ENCODE peak calls at places on chromosome 2, in eight cellular contexts. P is K562, I is neural progenitor cell, M is mammary epithelial cell, D is GM23248, K is A673, N is endothelial cell of umbilical vein, Z is hepatocyte. Q is an unnamed sample.
A peak's percentile ranks its signal among the peaks of the same experiment; 100 is the strongest.

GRCh38 chr2:219442206-219443015 is 7.8 kb downstream of the SPEG start:
- DNase-seq in N (no peak), I (peak; percentile 59), Z (no peak), K (no peak), M (no peak), P (no peak), D (peak; percentile 50), Q (no peak)

GRCh38 chr2:124283090-124283489 is 258.0 kb downstream of the CNTNAP5 start:
- DNase-seq in D (no peak), K (no peak), Z (peak; percentile 42), M (peak; percentile 3), N (no peak), P (no peak), I (no peak), Q (no peak)

GRCh38 chr2:109346601-109347228 is 217.7 kb downstream of the SH3RF3 start:
- DNase-seq in K (no peak), Z (no peak), M (no peak), N (no peak), I (no peak), P (no peak), D (no peak), Q (no peak)

GRCh38 chr2:44171018-44171417 is 2.3 kb downstream of the PPM1B start:
- DNase-seq in N (peak; percentile 41), I (peak; percentile 8), D (peak; percentile 64), M (peak; percentile 60), K (no peak), Z (peak; percentile 8), P (no peak), Q (no peak)

GRCh38 chr2:121095257-121096080 is 189.5 kb downstream of the TFCP2L1 start:
- DNase-seq in M (peak; percentile 67), N (peak; percentile 45), Z (peak; percentile 86), P (peak; percentile 73), K (peak; percentile 67), D (peak; percentile 79), I (peak; percentile 84), Q (no peak)

GRCh38 chr2:188984126-188984525 is 10.0 kb downstream of the COL3A1 start:
- DNase-seq in D (peak; percentile 88), M (peak; percentile 4), I (no peak), Z (no peak), P (no peak), K (no peak), N (peak; percentile 64), Q (no peak)

GRCh38 chr2:47070920-47071824 is 83.9 kb downstream of the STPG4 start:
- DNase-seq in N (peak; percentile 65), P (no peak), I (no peak), K (no peak), M (peak; percentile 63), Z (no peak), D (peak; percentile 89), Q (no peak)

GRCh38 chr2:48914477-48915077 is 159.1 kb upstream of the LHCGR start:
- DNase-seq in D (no peak), M (no peak), K (peak; percentile 23), Z (no peak), P (no peak), N (no peak), I (no peak), Q (no peak)

GRCh38 chr2:127400533-127400896 is 12.7 kb upstream of the MAP3K2 start:
- DNase-seq in K (no peak), M (no peak), Z (no peak), N (no peak), I (no peak), D (no peak), P (no peak), Q (no peak)

GRCh38 chr2:235026137-235026536 is 74.3 kb downstream of the SH3BP4 start:
- DNase-seq in P (no peak), K (peak; percentile 25), N (peak; percentile 86), I (no peak), Z (peak; percentile 38), M (peak; percentile 99), D (peak; percentile 93), Q (no peak)

GRCh38 chr2:219024059-219024458 is 17.3 kb downstream of the CFAP65 start:
- DNase-seq in I (peak; percentile 50), P (no peak), N (no peak), M (no peak), K (no peak), D (no peak), Z (no peak), Q (no peak)

GRCh38 chr2:145797692-145798091 is 1277.8 kb upstream of the ZEB2 start:
- DNase-seq in D (no peak), Z (no peak), I (no peak), K (no peak), M (peak; percentile 82), P (no peak), N (peak; percentile 49), Q (no peak)

GRCh38 chr2:83386559-83386958 is 1072.5 kb downstream of the SUCLG1 start:
- DNase-seq in N (no peak), K (no peak), I (no peak), Z (no peak), P (no peak), M (no peak), D (no peak), Q (no peak)

GRCh38 chr2:29950432-29950943 is 29.1 kb upstream of the ALK start:
- DNase-seq in M (no peak), Z (no peak), D (no peak), I (no peak), K (no peak), N (no peak), P (no peak), Q (no peak)

GRCh38 chr2:29952973-29953372 is 31.6 kb upstream of the ALK start:
- DNase-seq in N (no peak), K (no peak), I (no peak), Z (no peak), D (no peak), M (no peak), P (no peak), Q (no peak)

GRCh38 chr2:29946465-29946864 is 25.1 kb upstream of the ALK start:
- DNase-seq in K (no peak), Z (no peak), I (no peak), D (no peak), M (no peak), N (no peak), P (no peak), Q (no peak)

GRCh38 chr2:29951561-29951960 is 30.2 kb upstream of the ALK start:
- DNase-seq in Z (peak; percentile 44), K (no peak), I (peak; percentile 15), N (no peak), P (no peak), D (no peak), M (no peak), Q (no peak)

DNA sequence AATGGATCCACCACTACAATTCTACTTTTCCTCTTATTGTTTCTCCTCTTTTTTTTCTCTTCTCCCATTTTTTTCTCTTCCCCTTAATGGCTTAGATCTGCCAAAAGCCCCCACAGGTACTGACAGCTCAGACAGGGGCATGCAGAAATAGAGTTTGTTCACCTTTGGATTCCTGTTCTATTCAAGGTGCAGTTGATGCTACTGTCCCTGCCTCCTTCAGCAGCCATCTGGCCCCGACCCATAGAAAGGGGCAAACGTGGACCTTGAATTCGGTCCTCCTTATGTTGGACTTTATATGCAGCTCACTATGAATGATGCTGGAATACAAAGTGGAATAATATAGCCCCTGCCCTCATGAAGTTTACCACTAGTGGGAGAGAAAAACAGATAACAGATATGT is 27.7 kb upstream of the ALK start:
- DNase-seq in D (no peak), Z (no peak), P (no peak), I (no peak), K (no peak), M (no peak), N (no peak), Q (no peak)
- TF ChIP-seq EZH2 in D (no peak), Z (no peak), P (no peak), I (no peak), K (no peak), M (no peak), N (no peak), Q (no peak)

GRCh38 chr2:130964931-130965330 is 128.2 kb downstream of the ARHGEF4 start:
- DNase-seq in D (no peak), P (no peak), K (no peak), I (no peak), N (no peak), Z (no peak), M (no peak), Q (no peak)
- TF ChIP-seq EZH2 in D (no peak), P (no peak), K (no peak), I (no peak), N (no peak), Z (no peak), M (no peak), Q (no peak)

DNA sequence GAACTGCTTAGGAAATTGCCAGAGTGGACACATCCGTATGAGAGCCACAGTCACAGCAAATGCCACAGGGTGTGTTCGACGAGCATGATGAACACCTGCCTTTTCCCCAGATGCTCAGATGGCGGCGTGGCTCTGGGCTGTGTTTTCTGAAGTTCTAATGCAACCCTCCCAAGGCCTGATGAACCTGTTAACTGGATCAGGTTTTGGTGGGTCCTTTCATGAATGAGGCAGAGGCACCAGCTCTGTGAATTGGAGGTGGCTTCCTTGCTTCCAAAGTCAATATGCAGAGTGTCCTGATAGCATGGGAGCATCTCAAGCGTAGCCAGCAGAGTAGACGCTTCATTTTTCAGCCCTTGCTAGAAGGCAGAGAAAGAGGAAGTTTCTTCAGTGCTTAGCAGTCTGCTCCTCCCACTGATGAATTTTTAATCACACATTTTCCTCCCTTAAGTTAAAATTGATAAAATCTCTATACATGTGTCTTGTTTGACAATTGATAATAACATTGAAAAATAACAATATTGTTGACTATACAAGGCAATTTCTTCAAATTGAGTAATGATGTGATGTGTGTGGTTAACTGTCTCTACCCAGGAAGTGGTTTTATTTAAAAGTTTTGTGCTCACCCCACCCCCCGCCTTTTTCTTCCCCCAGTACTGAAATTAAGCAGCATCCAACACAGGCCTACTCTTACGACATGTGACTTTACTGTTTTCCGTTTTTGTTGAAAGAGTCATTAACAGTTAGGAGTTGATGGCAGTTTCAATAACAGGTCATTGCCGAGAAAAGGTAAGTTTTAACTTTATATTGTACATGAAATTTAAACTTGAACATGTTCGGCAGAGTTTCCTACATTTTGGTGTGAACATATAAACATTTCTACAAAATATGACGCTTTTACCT is at the start of gene ARHGAP15:
- DNase-seq in I (no peak), K (no peak), P (no peak), N (no peak), D (no peak), Z (no peak), M (no peak), Q (peak; percentile 88)
- TF ChIP-seq EZH2 in I (no peak), K (no peak), P (no peak), N (no peak), D (no peak), Z (no peak), M (no peak), Q (no peak)

DNA sequence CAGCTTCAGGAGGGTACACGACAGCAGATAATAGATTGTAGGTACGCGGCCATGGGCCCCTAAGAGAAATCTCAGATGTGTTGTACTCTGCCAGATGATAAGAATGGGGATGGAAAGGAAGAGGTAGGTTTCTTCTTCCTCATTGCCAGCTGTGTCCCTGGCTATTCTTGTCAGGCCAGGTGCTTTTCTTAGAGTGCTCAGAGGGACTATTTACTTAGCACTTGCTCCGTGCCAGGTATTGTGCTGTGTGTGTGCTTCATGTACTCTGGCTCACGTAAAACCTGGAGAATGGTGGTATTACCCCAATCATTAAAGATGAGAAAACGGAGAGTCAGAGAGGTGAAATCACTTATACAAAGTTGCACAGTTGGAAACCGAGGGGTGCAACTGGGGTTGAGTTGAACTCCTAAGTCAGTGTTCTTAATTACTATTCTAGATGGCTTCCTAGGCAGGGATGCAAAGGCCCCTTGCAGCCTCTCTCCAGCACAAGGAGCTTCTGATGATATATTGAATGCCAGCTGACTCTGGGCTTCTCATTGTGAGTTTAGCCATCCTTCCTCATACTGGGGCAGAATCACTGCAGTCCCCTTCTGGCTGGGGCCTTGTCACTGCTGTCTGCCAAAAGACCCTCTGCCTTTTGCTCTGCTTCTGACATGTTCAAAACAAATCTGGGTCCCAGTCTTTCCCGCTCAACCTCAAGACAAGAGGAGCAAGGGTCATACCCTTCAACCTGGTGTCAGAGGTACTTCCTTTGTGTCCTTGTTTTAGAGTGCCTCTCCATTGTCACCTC is 60.7 kb downstream of the LYPD1 start:
- DNase-seq in Z (no peak), N (no peak), I (no peak), P (no peak), M (no peak), D (no peak), K (no peak), Q (no peak)
- TF ChIP-seq EZH2 in Z (no peak), N (no peak), I (no peak), P (no peak), M (no peak), D (no peak), K (no peak), Q (no peak)